ENCODE peak calls at places on chromosomes 3 and 15, in seven cellular contexts. One of them, this sample, is unnamed.

GRCh38 chr3:68163054-68163453 is 508.6 kb upstream of the SUCLG2 start:
- DNase-seq in vagina: no peak
- DNase-seq in GM12891: no peak
- DNase-seq in stomach: no peak
- DNase-seq in Panc1: no peak
- DNase-seq in prostate gland: no peak
- DNase-seq in SK-N-SH: no peak
- DNase-seq in this sample: no peak

GRCh38 chr3:105539897-105540296 is 173.2 kb downstream of the ALCAM start:
- DNase-seq in Panc1: no peak
- DNase-seq in stomach: no peak
- DNase-seq in SK-N-SH: no peak
- DNase-seq in vagina: no peak
- DNase-seq in prostate gland: no peak
- DNase-seq in GM12891: no peak
- DNase-seq in this sample: no peak

GRCh38 chr3:51929420-51930003 is 12.2 kb downstream of the RRP9 start:
- DNase-seq in vagina: no peak
- DNase-seq in prostate gland: no peak
- DNase-seq in GM12891: no peak
- DNase-seq in Panc1: no peak
- DNase-seq in SK-N-SH: no peak
- DNase-seq in stomach: peak
- DNase-seq in this sample: no peak

GRCh38 chr3:24763421-24763820 is 268.8 kb upstream of the THRB start:
- DNase-seq in Panc1: no peak
- DNase-seq in prostate gland: no peak
- DNase-seq in stomach: no peak
- DNase-seq in SK-N-SH: no peak
- DNase-seq in GM12891: no peak
- DNase-seq in vagina: no peak
- DNase-seq in this sample: no peak

GRCh38 chr3:53350652-53351051 is 3.3 kb upstream of the DCP1A start:
- DNase-seq in prostate gland: no peak
- DNase-seq in GM12891: no peak
- DNase-seq in Panc1: no peak
- DNase-seq in vagina: no peak
- DNase-seq in SK-N-SH: peak
- DNase-seq in stomach: no peak
- DNase-seq in this sample: no peak

GRCh38 chr3:158571969-158572765 is 1.2 kb downstream of the MLF1 start:
- DNase-seq in stomach: no peak
- DNase-seq in SK-N-SH: peak
- DNase-seq in vagina: no peak
- DNase-seq in Panc1: no peak
- DNase-seq in prostate gland: no peak
- DNase-seq in GM12891: no peak
- DNase-seq in this sample: no peak

GRCh38 chr3:164095279-164095678 is 983.0 kb downstream of the SI start:
- DNase-seq in GM12891: no peak
- DNase-seq in stomach: no peak
- DNase-seq in prostate gland: no peak
- DNase-seq in SK-N-SH: no peak
- DNase-seq in Panc1: no peak
- DNase-seq in vagina: no peak
- DNase-seq in this sample: no peak

GRCh38 chr3:134644731-134645514 is 5.9 kb downstream of the KY start:
- DNase-seq in vagina: peak
- DNase-seq in stomach: no peak
- DNase-seq in prostate gland: no peak
- DNase-seq in GM12891: no peak
- DNase-seq in Panc1: no peak
- DNase-seq in SK-N-SH: no peak
- DNase-seq in this sample: no peak

GRCh38 chr15:85625856-85626255 is 168.9 kb downstream of the KLHL25 start:
- DNase-seq in Panc1: no peak
- DNase-seq in SK-N-SH: no peak
- DNase-seq in vagina: no peak
- DNase-seq in prostate gland: no peak
- DNase-seq in stomach: no peak
- DNase-seq in GM12891: no peak
- DNase-seq in this sample: no peak

GRCh38 chr15:74906193-74906449 is 530 bp downstream of the FAM219B start:
- DNase-seq in Panc1: no peak
- DNase-seq in vagina: no peak
- DNase-seq in stomach: peak
- DNase-seq in GM12891: no peak
- DNase-seq in prostate gland: peak
- DNase-seq in SK-N-SH: no peak
- DNase-seq in this sample: no peak

DNA sequence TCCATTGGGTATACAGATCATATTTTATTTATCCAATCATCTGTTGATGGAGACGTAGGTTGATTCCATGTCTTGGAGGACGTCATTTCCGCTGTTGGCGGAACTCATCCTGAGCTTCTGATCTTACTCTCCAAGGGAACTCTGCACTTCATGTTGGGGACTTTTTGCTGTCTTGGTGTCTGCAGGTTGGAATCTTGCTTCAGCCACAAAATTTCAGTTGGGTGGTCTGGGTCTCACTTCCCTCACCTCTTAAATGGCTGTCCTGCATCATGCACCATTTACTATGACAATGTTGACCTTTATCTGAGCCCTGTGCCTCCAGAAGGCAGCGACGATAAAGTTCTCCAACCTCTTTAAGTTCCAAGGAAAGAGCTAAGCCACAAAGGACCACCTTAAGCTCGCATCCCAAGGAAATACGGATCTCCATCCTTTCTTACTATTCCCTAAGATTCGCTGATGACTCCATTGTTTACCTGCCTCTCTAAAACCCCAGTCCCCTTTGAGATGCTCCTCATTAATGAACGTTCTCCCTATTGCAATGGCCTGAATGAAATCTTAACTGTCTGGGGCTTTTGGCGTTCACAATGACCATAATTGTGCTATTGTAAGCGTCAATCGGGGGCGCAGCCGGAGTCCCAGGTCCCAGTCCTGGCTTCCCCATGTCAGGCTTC is 23.1 kb upstream of the RNU6-1 start:
- DNase-seq in vagina: no peak
- DNase-seq in Panc1: no peak
- DNase-seq in prostate gland: no peak
- DNase-seq in SK-N-SH: no peak
- DNase-seq in stomach: no peak
- DNase-seq in GM12891: no peak
- DNase-seq in this sample: no peak
- TF ChIP-seq POLR2AphosphoS5 in vagina: no peak
- TF ChIP-seq POLR2AphosphoS5 in Panc1: no peak
- TF ChIP-seq POLR2AphosphoS5 in prostate gland: no peak
- TF ChIP-seq POLR2AphosphoS5 in SK-N-SH: no peak
- TF ChIP-seq POLR2AphosphoS5 in stomach: no peak
- TF ChIP-seq POLR2AphosphoS5 in GM12891: no peak
- TF ChIP-seq POLR2AphosphoS5 in this sample: no peak

GRCh38 chr15:88992912-88993376 is 79.8 kb upstream of the MFGE8 start:
- DNase-seq in Panc1: no peak
- DNase-seq in SK-N-SH: no peak
- DNase-seq in GM12891: no peak
- DNase-seq in stomach: no peak
- DNase-seq in vagina: no peak
- DNase-seq in prostate gland: no peak
- DNase-seq in this sample: no peak
- TF ChIP-seq POLR2AphosphoS5 in Panc1: no peak
- TF ChIP-seq POLR2AphosphoS5 in SK-N-SH: no peak
- TF ChIP-seq POLR2AphosphoS5 in GM12891: no peak
- TF ChIP-seq POLR2AphosphoS5 in stomach: no peak
- TF ChIP-seq POLR2AphosphoS5 in vagina: no peak
- TF ChIP-seq POLR2AphosphoS5 in prostate gland: no peak
- TF ChIP-seq POLR2AphosphoS5 in this sample: no peak

GRCh38 chr3:5692446-5692845 is 504.9 kb downstream of the EDEM1 start:
- DNase-seq in Panc1: no peak
- DNase-seq in SK-N-SH: no peak
- DNase-seq in GM12891: no peak
- DNase-seq in stomach: no peak
- DNase-seq in vagina: no peak
- DNase-seq in prostate gland: no peak
- DNase-seq in this sample: no peak

GRCh38 chr3:5690904-5691532 is 503.5 kb downstream of the EDEM1 start:
- DNase-seq in SK-N-SH: no peak
- DNase-seq in Panc1: no peak
- DNase-seq in prostate gland: no peak
- DNase-seq in GM12891: no peak
- DNase-seq in vagina: no peak
- DNase-seq in stomach: no peak
- DNase-seq in this sample: no peak

GRCh38 chr3:5690490-5690889 is 503.0 kb downstream of the EDEM1 start:
- DNase-seq in Panc1: no peak
- DNase-seq in vagina: no peak
- DNase-seq in stomach: no peak
- DNase-seq in GM12891: no peak
- DNase-seq in prostate gland: no peak
- DNase-seq in SK-N-SH: no peak
- DNase-seq in this sample: no peak

GRCh38 chr3:5687230-5687629 is 499.7 kb downstream of the EDEM1 start:
- DNase-seq in vagina: no peak
- DNase-seq in SK-N-SH: no peak
- DNase-seq in stomach: no peak
- DNase-seq in Panc1: no peak
- DNase-seq in prostate gland: no peak
- DNase-seq in GM12891: no peak
- DNase-seq in this sample: no peak
- TF ChIP-seq POLR2AphosphoS5 in vagina: no peak
- TF ChIP-seq POLR2AphosphoS5 in SK-N-SH: no peak
- TF ChIP-seq POLR2AphosphoS5 in stomach: no peak
- TF ChIP-seq POLR2AphosphoS5 in Panc1: no peak
- TF ChIP-seq POLR2AphosphoS5 in prostate gland: no peak
- TF ChIP-seq POLR2AphosphoS5 in GM12891: no peak
- TF ChIP-seq POLR2AphosphoS5 in this sample: no peak

DNA sequence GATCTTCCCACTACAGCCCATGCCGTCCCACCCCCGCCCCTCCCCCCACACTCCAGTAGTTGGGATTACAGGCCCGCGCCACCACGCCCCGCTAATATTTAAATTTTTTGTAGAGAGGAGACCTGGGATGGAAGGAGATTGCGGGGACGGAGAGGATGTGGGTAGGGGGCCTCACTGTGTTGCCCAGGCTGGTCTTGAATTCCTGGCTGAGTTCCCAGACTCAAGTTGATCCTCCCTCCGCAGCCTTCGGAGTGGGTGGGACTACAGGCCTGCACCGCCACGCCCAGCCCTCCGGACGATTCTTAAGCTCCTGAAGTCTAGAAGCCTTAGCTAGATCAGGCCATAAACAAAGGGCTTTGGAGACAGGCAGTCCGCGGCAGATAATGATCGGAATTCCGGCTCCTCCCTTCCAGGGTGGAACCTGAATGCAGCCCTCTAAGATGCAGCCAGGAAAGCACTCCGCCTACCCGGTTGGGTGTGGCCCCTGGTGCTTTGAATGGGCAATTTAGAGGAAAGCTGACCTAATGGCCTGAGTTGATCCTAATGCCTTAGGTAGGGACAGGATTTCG is at the start of gene DPPA2:
- DNase-seq in prostate gland: no peak
- DNase-seq in stomach: no peak
- DNase-seq in GM12891: no peak
- DNase-seq in SK-N-SH: no peak
- DNase-seq in Panc1: no peak
- DNase-seq in vagina: no peak
- DNase-seq in this sample: no peak
- TF ChIP-seq POLR2AphosphoS5 in prostate gland: no peak
- TF ChIP-seq POLR2AphosphoS5 in stomach: no peak
- TF ChIP-seq POLR2AphosphoS5 in GM12891: no peak
- TF ChIP-seq POLR2AphosphoS5 in SK-N-SH: no peak
- TF ChIP-seq POLR2AphosphoS5 in Panc1: no peak
- TF ChIP-seq POLR2AphosphoS5 in vagina: no peak
- TF ChIP-seq POLR2AphosphoS5 in this sample: no peak

GRCh38 chr3:12180218-12180617 is 21.5 kb upstream of the TIMP4 start:
- DNase-seq in Panc1: no peak
- DNase-seq in vagina: no peak
- DNase-seq in GM12891: no peak
- DNase-seq in prostate gland: no peak
- DNase-seq in SK-N-SH: peak
- DNase-seq in stomach: peak
- DNase-seq in this sample: no peak
- TF ChIP-seq POLR2AphosphoS5 in Panc1: no peak
- TF ChIP-seq POLR2AphosphoS5 in vagina: no peak
- TF ChIP-seq POLR2AphosphoS5 in GM12891: no peak
- TF ChIP-seq POLR2AphosphoS5 in prostate gland: no peak
- TF ChIP-seq POLR2AphosphoS5 in SK-N-SH: no peak
- TF ChIP-seq POLR2AphosphoS5 in stomach: peak
- TF ChIP-seq POLR2AphosphoS5 in this sample: no peak